ENCODE peak calls at places on chromosome 2, in seven cellular contexts. N is brain microvascular endothelial cell, Q is fibroblast of lung, R is uterus, C is K562, X is upper lobe of right lung, H is breast epithelium. P is an unnamed sample.

GRCh38 chr2:66481100-66481549 is 46.2 kb downstream of the MEIS1 start:
- DNase-seq in N (peak; percentile 17), C (peak; percentile 91), Q (peak; percentile 47), R (no peak), H (no peak), X (no peak), P (no peak)

GRCh38 chr2:99481941-99482340 is 7.9 kb downstream of the REV1 start:
- DNase-seq in H (no peak), R (no peak), C (no peak), N (no peak), X (no peak), Q (peak; percentile 24), P (no peak)

GRCh38 chr2:218732761-218733158 is 22.1 kb downstream of the TTLL4 start:
- DNase-seq in H (no peak), Q (no peak), X (no peak), N (no peak), C (no peak), R (no peak), P (no peak)

GRCh38 chr2:196479350-196479749 is 160.2 kb upstream of the CCDC150 start:
- DNase-seq in X (no peak), N (peak; percentile 88), H (no peak), Q (no peak), C (no peak), R (no peak), P (no peak)

GRCh38 chr2:39550701-39551285 is 113.7 kb upstream of the MAP4K3 start:
- DNase-seq in C (no peak), N (peak; percentile 22), X (no peak), R (no peak), Q (no peak), H (no peak), P (no peak)

GRCh38 chr2:127597984-127598380 is 48.0 kb upstream of the GPR17 start:
- DNase-seq in X (no peak), Q (peak; percentile 2), N (peak; percentile 64), R (no peak), C (no peak), H (no peak), P (no peak)

GRCh38 chr2:176111891-176112374 is 4.6 kb upstream of the HOXD10 start:
- DNase-seq in C (no peak), Q (no peak), X (no peak), R (no peak), H (peak; percentile 34), N (no peak), P (no peak)

GRCh38 chr2:80393996-80394395 is 89.4 kb upstream of the LRRTM1 start:
- DNase-seq in N (no peak), Q (no peak), H (no peak), C (no peak), R (no peak), X (no peak), P (no peak)

GRCh38 chr2:11724151-11724550 is 22.3 kb upstream of the LPIN1 start:
- DNase-seq in Q (no peak), H (no peak), C (no peak), X (no peak), R (no peak), N (no peak), P (no peak)

GRCh38 chr2:205758051-205758450 is 75.8 kb downstream of the NRP2 start:
- DNase-seq in R (peak; percentile 67), Q (peak; percentile 80), X (no peak), C (no peak), N (peak; percentile 90), H (no peak), P (no peak)

GRCh38 chr2:191009541-191010374 is 4.2 kb downstream of the STAT1 start:
- DNase-seq in C (no peak), X (no peak), H (no peak), R (no peak), N (no peak), Q (peak; percentile 34), P (no peak)

GRCh38 chr2:47916437-47916836 is 10.1 kb upstream of the FBXO11 start:
- DNase-seq in C (peak; percentile 41), H (no peak), R (no peak), X (no peak), Q (no peak), N (no peak), P (no peak)

GRCh38 chr2:136212426-136213378 is 94.8 kb upstream of the CXCR4 start:
- DNase-seq in H (no peak), X (no peak), R (no peak), N (no peak), Q (no peak), C (no peak), P (no peak)

GRCh38 chr2:25711641-25712369 is 38.4 kb upstream of the DTNB start:
- DNase-seq in R (no peak), X (peak; percentile 40), Q (no peak), C (no peak), H (no peak), N (no peak), P (no peak)

GRCh38 chr2:139850254-139850890 is 1070.2 kb upstream of the NXPH2 start:
- DNase-seq in X (no peak), Q (no peak), C (peak; percentile 28), H (no peak), R (no peak), N (no peak), P (no peak)

GRCh38 chr2:175630319-175631246 is 371.5 kb downstream of the LNPK start:
- DNase-seq in C (peak; percentile 3), R (no peak), Q (no peak), N (no peak), H (no peak), X (no peak), P (no peak)

GRCh38 chr2:142767847-142768246 is 109.6 kb upstream of the KYNU start:
- DNase-seq in R (no peak), X (no peak), Q (no peak), H (no peak), N (no peak), C (no peak), P (no peak)

DNA sequence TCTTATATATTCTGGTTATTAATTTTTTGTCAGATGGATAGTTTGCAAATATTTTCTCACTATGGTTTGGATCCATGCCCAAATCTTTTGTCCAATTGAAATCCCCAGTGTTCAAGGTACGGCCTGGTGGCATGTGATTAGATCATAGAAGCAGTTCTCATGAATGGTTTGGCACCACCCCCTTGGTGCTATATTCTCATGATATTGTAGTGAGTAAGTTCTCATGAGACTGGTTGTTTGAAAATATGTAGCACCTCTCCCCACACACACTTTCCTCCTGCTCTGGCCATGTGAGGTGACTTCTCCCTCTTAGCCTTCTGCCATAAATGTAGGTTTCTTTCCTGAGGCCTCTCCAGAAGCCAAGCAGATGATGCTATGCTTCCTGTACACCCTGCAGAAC is 107.7 kb upstream of the KYNU start:
- DNase-seq in N (peak; percentile 71), H (no peak), C (no peak), R (no peak), Q (no peak), X (no peak), P (no peak)
- H3K27ac ChIP-seq in N (peak overlapping the region; percentile 54), H (no peak overlapping the region), C (no peak overlapping the region), R (no peak overlapping the region), Q (no peak overlapping the region), X (no peak overlapping the region), P (no peak overlapping the region)

DNA sequence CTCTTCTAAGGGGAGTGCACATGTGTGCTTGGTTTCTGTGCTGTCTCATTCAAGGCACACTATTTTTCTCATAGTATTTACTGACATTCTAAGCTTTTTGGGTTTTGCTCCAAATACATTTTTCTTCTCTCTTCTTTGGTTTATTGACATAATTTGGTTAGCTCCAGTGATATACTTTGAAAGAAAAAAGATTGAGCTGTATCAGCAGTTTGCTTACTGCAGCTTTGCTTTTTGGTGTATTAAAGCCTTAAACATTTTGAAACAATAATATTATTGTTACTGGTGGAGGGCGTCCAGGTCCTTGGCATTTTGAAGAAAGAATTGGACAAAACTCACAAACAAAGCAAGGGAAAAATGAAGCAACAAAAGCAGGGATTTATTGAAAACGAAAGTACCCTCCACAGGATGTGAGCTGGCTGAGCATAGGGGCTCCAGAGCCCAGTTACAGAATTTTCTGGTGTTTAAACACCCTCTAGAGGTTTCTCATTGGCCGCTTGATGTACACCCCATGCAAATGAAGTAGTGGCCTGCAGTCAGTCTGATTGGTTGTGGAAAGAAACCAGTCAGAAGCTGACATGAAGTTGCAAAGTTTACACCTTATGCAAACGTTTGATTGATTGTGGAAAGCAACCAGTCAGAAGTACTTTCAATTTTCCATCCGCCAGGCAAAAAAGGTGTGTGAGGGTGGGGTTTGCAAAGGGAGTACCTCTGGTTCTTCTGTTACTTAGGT is 62.2 kb downstream of the VWA3B start:
- DNase-seq in X (no peak), R (no peak), C (peak; percentile 37), H (no peak), N (peak; percentile 87), Q (peak; percentile 83), P (no peak)
- TF ChIP-seq CTCF in X (no peak), R (no peak), C (peak; percentile 9), H (no peak), N (no peak), Q (peak; percentile 8), P (no peak)

GRCh38 chr2:148526509-148527346 is 117.8 kb upstream of the EPC2 start:
- DNase-seq in Q (no peak), X (no peak), N (no peak), C (no peak), R (no peak), H (no peak), P (no peak)

GRCh38 chr2:148523315-148523714 is 121.2 kb upstream of the EPC2 start:
- DNase-seq in C (no peak), X (no peak), H (no peak), Q (no peak), R (no peak), N (no peak), P (no peak)

GRCh38 chr2:148527488-148528340 is 116.8 kb upstream of the EPC2 start:
- DNase-seq in H (no peak), X (no peak), R (no peak), C (no peak), N (no peak), Q (no peak), P (no peak)

GRCh38 chr2:148524519-148524919 is 120.0 kb upstream of the EPC2 start:
- DNase-seq in Q (no peak), C (no peak), R (no peak), N (no peak), H (no peak), X (no peak), P (no peak)

DNA sequence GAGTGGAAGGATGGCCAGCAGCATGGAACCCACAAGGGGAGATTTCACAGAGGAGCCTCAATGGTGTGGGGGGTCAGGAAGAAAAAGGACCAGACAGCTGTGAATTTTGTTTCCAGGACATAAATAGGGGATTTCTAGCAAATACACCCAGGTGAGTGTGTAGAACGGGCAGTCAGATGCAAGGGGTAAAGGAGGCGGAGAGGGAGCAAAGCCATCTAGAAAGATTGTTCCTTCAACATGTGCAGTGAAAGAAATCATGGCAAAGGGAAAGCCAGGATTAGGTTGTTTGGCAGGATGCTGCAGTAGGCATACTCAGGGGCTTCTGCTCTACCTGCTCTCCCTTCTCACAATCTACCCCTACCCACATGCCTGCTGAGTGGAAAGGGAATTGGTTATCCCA is 119.4 kb upstream of the EPC2 start:
- DNase-seq in R (no peak), N (no peak), Q (no peak), H (no peak), X (no peak), C (no peak), P (no peak)
- H3K27ac ChIP-seq in R (no peak overlapping the region), N (no peak overlapping the region), Q (no peak overlapping the region), H (no peak overlapping the region), X (no peak overlapping the region), C (no peak overlapping the region), P (no peak overlapping the region)

DNA sequence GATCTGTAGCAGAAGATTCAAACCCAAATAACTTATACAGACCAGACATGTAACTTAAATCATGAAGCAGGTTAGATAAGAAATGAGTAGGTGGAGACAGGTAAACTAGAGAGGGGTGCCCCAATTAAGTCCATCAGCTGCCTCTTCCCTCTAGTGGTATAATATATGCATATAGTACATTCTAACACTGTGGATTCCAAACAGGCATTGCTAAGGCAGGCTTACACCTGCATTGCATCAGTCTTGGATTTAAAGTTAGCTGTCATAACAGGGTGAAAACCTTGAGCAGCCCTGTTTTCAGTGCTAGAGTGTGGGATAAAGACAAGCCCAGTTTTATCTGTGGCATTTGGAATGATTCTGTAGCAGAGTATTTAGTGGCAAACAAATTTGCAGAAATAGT is 63.4 kb downstream of the NYAP2 start:
- DNase-seq in R (no peak), C (peak; percentile 19), X (no peak), Q (peak; percentile 11), H (no peak), N (no peak), P (no peak)
- TF ChIP-seq CTCF in R (no peak), C (no peak), X (no peak), Q (no peak), H (no peak), N (no peak), P (no peak)

P was measured in left ventricle myocardium inferior.